ENCODE peak calls at places on chromosomes 2 and 18, in seven cellular contexts. S, B, G, R, W, P and F are unnamed samples.

GRCh38 chr2:207504513-207505171 is 25.1 kb upstream of the CREB1 start:
- DNase-seq in S (peak), G (no peak), R (peak), P (peak), W (no peak), B (no peak), F (no peak)

GRCh38 chr2:216391401-216391800 is 19.1 kb upstream of the MARCHF4 start:
- DNase-seq in S (no peak), B (no peak), G (no peak), W (no peak), P (no peak), R (peak), F (no peak)

GRCh38 chr2:201235865-201236811 is 24.2 kb upstream of the CASP8 start:
- DNase-seq in R (peak), P (peak), G (no peak), B (peak), W (peak), S (peak), F (no peak)

GRCh38 chr2:150767924-150768801 is 280.7 kb upstream of the RND3 start:
- DNase-seq in W (no peak), P (no peak), B (no peak), R (no peak), S (no peak), G (no peak), F (no peak)

GRCh38 chr2:229738024-229738625 is 23.8 kb upstream of the DNER start:
- DNase-seq in S (no peak), P (no peak), R (no peak), W (no peak), G (no peak), B (no peak), F (no peak)

GRCh38 chr2:237408280-237408679 is 5.7 kb downstream of the COL6A3 start:
- DNase-seq in B (no peak), W (no peak), R (peak), P (peak), G (no peak), S (no peak), F (no peak)

GRCh38 chr2:230443540-230443939 is 27.5 kb downstream of the SP100 start:
- DNase-seq in S (no peak), G (no peak), P (no peak), W (peak), R (peak), B (no peak), F (no peak)

GRCh38 chr2:241019441-241020139 is 21.2 kb downstream of the SNED1 start:
- DNase-seq in B (no peak), P (no peak), R (no peak), W (no peak), G (peak), S (no peak), F (no peak)

GRCh38 chr2:52570716-52571115 is 1196.9 kb upstream of the CHAC2 start:
- DNase-seq in S (no peak), P (no peak), R (no peak), W (no peak), G (no peak), B (no peak), F (no peak)

GRCh38 chr2:148832626-148833025 is 42.4 kb upstream of the KIF5C start:
- DNase-seq in P (no peak), W (no peak), B (no peak), R (no peak), G (no peak), S (no peak), F (no peak)

GRCh38 chr18:12333650-12334279 is 25.7 kb downstream of the TUBB6 start:
- DNase-seq in W (no peak), S (no peak), B (no peak), R (peak), P (no peak), G (no peak), F (no peak)

GRCh38 chr2:158740127-158740526 is 55.0 kb upstream of the DAPL1 start:
- DNase-seq in W (no peak), G (no peak), S (no peak), R (no peak), B (no peak), P (no peak), F (no peak)

GRCh38 chr2:169222665-169223064 is 139.7 kb downstream of the LRP2 start:
- DNase-seq in R (no peak), P (no peak), G (no peak), W (peak), B (no peak), S (no peak), F (no peak)

GRCh38 chr2:189159273-189159672 is 20.3 kb downstream of the COL5A2 start:
- DNase-seq in B (no peak), R (no peak), S (no peak), W (no peak), P (no peak), G (no peak), F (no peak)

GRCh38 chr2:241890524-241891235 is 21.2 kb downstream of the RTP5 start:
- DNase-seq in B (no peak), G (peak), W (no peak), S (peak), R (no peak), P (no peak), F (no peak)

GRCh38 chr2:202339052-202339870 is 36.9 kb upstream of the BMPR2 start:
- DNase-seq in G (no peak), P (no peak), S (no peak), W (no peak), B (no peak), R (peak), F (no peak)

GRCh38 chr2:100178085-100178788 is 35.8 kb upstream of the AFF3 start:
- DNase-seq in B (no peak), R (peak), W (peak), P (no peak), S (no peak), G (peak), F (no peak)

GRCh38 chr2:118044849-118045248 is 31.0 kb upstream of the CCDC93 start:
- DNase-seq in R (no peak), S (no peak), W (no peak), G (no peak), P (no peak), B (no peak), F (no peak)

GRCh38 chr2:120244656-120245519 is 7.8 kb upstream of the RALB start:
- DNase-seq in B (no peak), G (no peak), P (no peak), R (no peak), W (no peak), S (no peak), F (no peak)

GRCh38 chr2:6308986-6309385 is 556.7 kb downstream of the CMPK2 start:
- DNase-seq in G (no peak), S (no peak), W (no peak), B (no peak), P (no peak), R (no peak), F (no peak)

GRCh38 chr18:5941869-5942268 is 46.5 kb upstream of the TMEM200C start:
- DNase-seq in B (no peak), S (no peak), W (no peak), P (no peak), R (no peak), G (no peak), F (no peak)

GRCh38 chr2:238203973-238204683 is 633 bp upstream of the ILKAP start:
- DNase-seq in B (no peak), W (peak), P (no peak), G (no peak), R (no peak), S (no peak), F (no peak)

GRCh38 chr2:198916548-198916947 is 541.2 kb downstream of the SATB2 start:
- DNase-seq in G (no peak), S (no peak), W (no peak), B (no peak), P (no peak), R (no peak), F (no peak)

GRCh38 chr2:149585317-149585885 is 2.2 kb downstream of the MMADHC start:
- DNase-seq in B (no peak), S (no peak), G (no peak), R (no peak), P (no peak), W (no peak), F (no peak)

DNA sequence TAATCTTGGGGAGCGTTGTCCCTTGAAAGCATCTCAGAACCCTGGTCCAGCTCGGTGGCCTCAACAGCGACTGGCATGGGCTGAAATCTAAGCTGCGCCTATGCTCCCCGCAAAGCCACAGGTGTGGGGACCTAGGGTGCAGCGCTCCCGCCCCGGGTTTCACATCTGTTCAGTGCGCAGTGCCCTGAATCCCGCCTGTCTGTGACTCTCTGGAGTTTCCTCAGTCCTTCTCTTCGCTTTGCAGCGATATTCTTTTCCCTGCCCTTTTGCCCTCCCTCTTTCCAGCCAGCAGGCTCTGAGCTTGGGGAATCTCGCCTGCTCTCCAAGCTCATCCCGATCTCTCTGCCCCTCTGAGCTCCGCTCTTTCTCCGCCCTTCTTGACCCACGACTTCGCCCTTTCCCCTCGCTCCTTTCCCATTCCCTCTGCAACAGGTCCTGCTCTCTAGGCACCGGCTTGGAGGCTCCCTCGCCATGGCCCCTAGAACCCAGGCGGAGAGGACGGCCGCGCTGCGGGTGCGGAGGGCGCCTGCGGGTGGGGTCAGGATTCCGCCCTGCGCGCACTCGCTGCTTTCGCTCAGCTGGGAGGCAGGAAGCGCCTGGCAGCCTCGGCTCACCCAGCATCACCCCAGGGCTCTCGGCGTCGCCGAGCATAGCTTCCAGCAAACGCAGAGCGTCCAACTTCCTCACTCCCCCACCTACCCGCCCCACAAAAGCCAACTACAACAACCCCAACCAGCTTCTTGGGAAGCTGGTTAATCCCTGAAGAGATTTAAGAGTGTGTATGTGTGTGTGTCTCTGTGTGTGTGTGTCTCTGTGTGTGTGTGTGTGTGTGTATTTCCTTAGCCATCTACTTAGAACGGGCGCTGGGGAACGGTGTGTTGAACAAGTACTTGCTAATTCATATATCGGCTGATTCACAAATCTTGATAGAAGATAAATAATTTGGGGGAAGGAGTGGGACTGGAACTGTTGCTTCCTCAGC is 1.1 kb downstream of the GRP start:
- DNase-seq in S (no peak), W (no peak), G (no peak), B (no peak), R (peak), P (no peak), F (no peak)
- H3K4me3 ChIP-seq in S (no peak), W (no peak), G (no peak), B (no peak), R (peak), P (peak), F (peak)

GRCh38 chr2:29114514-29114840 is 738 bp upstream of the CLIP4 start:
- DNase-seq in P (no peak), W (peak), R (peak), G (no peak), B (no peak), S (no peak), F (no peak)
- H3K4me3 ChIP-seq in P (peak), W (peak), R (peak), G (no peak), B (peak), S (no peak), F (peak)

GRCh38 chr2:70977605-70978205 is 725 bp upstream of the ANKRD53 start:
- DNase-seq in G (peak), W (no peak), R (peak), S (peak), P (no peak), B (peak), F (no peak)
- H3K4me3 ChIP-seq in G (peak), W (peak), R (peak), S (peak), P (peak), B (peak), F (peak)

GRCh38 chr18:49561127-49561376 is 805 bp upstream of the LIPG start:
- DNase-seq in W (no peak), S (no peak), G (no peak), P (no peak), B (no peak), R (peak), F (no peak)
- H3K4me3 ChIP-seq in W (no peak), S (peak), G (peak), P (peak), B (peak), R (peak), F (peak)

GRCh38 chr2:191113761-191114160 is 37.0 kb downstream of the STAT4 start:
- DNase-seq in S (no peak), G (no peak), W (no peak), B (no peak), P (no peak), R (no peak), F (no peak)
- H3K4me3 ChIP-seq in S (no peak), G (no peak), W (no peak), B (no peak), P (no peak), R (no peak), F (no peak)

GRCh38 chr2:28697602-28698149 is 54.0 kb upstream of the PPP1CB start:
- DNase-seq in P (no peak), R (no peak), B (no peak), S (no peak), G (no peak), W (no peak), F (no peak)

GRCh38 chr2:28702415-28702859 is 49.2 kb upstream of the PPP1CB start:
- DNase-seq in S (peak), G (no peak), R (no peak), B (no peak), W (no peak), P (peak), F (no peak)

GRCh38 chr2:28696261-28696660 is 55.4 kb upstream of the PPP1CB start:
- DNase-seq in R (no peak), P (no peak), S (no peak), W (no peak), G (no peak), B (no peak), F (no peak)

GRCh38 chr2:28695245-28695647 is 56.4 kb upstream of the PPP1CB start:
- DNase-seq in R (no peak), G (no peak), W (no peak), S (peak), P (no peak), B (no peak), F (no peak)

DNA sequence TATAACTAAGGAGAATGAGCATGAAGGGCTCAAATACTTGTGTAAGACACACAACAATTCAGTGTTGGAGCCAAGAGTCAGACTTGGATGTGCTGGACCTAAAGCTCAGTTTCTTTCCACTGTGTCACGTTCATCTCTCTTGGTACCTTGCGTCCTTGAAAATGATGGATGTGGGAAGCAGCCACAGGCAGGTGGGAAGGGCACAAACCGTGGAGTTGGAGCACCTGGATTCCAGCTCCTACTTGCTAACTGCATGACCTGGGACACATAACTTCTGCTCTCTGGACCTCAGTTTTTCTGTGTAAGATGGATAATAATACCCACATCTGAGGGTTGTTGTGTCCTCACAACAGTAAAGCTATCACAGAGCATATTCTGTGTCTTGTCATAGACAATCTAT is 53.1 kb upstream of the PPP1CB start:
- DNase-seq in S (no peak), P (no peak), R (no peak), B (no peak), W (no peak), G (no peak), F (no peak)
- H3K4me3 ChIP-seq in S (no peak), P (no peak), R (no peak), B (no peak), W (no peak), G (no peak), F (no peak)